ENCODE peak calls at places on chromosomes 16 and 17, in nine cellular contexts. R is GM12878, M is GM23338, V is HL-60, D is stomach, N is prostate gland, X is upper lobe of left lung, G is breast epithelium, C is transverse colon. Y is an unnamed sample.

GRCh38 chr17:16215965-16216316 is 607 bp upstream of the NCOR1 start:
- DNase-seq in R (no peak), M (peak), V (peak), D (no peak), N (no peak), X (peak), G (no peak), C (peak), Y (no peak)

GRCh38 chr17:1008008-1008761 is 11.3 kb downstream of the TIMM22 start:
- DNase-seq in R (no peak), M (no peak), V (no peak), D (no peak), N (no peak), X (no peak), G (no peak), C (no peak), Y (peak)

GRCh38 chr17:357634-358033 is 5.0 kb upstream of the RPH3AL start:
- DNase-seq in R (no peak), M (no peak), V (no peak), D (no peak), N (no peak), X (no peak), G (no peak), C (no peak), Y (peak)

GRCh38 chr16:85462405-85463227 is 150.5 kb upstream of the GSE1 start:
- DNase-seq in R (no peak), M (peak), V (peak), D (peak), N (no peak), X (peak), G (no peak), C (no peak), Y (no peak)

GRCh38 chr17:40474419-40475002 is 26.9 kb downstream of the TNS4 start:
- DNase-seq in R (no peak), M (no peak), V (no peak), D (no peak), N (no peak), X (no peak), G (no peak), C (no peak), Y (no peak)

GRCh38 chr17:80727409-80727755 is 182.7 kb downstream of the RPTOR start:
- DNase-seq in R (no peak), M (no peak), V (no peak), D (no peak), N (no peak), X (no peak), G (no peak), C (no peak), Y (no peak)

GRCh38 chr16:61791465-61791864 is 244.8 kb downstream of the CDH8 start:
- DNase-seq in R (no peak), M (no peak), V (no peak), D (no peak), N (no peak), X (no peak), G (no peak), C (no peak), Y (no peak)

GRCh38 chr17:17060001-17060929 is 18.0 kb downstream of the MPRIP start:
- DNase-seq in R (no peak), M (no peak), V (no peak), D (no peak), N (no peak), X (peak), G (peak), C (no peak), Y (peak)

DNA sequence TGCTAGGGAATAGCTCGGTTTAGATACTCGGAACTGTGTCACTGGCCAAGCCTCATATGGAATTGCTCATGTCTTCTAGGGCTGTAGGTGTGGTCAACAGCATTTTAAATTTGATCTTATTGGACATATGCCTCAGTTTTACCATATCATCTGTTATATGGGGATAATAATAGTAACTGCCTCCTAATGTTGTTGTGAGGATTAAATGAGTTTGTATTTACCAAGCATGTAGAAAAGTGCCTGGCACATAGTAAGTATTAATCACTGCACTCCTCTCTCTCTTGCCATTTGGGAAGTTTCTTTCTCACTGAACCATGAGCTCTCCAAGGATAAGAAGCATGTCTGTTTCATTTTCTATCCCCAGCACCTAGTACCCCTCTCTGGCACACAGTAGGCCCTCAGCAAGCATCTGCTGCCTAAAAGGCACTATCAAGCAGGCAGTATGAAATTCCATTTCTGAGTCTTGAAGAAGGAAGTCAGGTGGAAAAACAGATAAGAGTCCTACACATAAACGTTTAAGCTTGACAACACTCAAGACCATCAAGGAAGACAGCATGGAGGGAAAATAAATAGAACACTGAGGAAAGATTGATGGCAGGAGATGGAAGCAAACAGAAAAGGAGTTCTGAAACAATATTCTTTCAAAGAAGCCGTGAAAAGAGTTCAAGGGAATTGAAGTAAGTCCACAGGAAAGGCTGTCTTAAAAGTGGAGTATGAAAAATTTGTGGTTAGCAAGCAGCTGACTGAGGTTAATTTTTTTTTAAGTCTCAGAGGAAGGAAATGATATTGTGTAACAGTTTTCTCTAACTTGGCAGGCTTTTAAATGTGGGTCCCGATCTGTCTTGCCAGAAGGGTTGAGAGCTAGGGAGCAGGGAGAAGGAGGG is 2.2 kb upstream of the ATP6V0A1 start:
- DNase-seq in R (peak), M (no peak), V (peak), D (no peak), N (no peak), X (no peak), G (no peak), C (no peak), Y (no peak)
- TF ChIP-seq POLR2AphosphoS5 in R (peak), M (no peak), V (peak), D (no peak), N (peak), X (peak), G (no peak), C (no peak), Y (peak)

DNA sequence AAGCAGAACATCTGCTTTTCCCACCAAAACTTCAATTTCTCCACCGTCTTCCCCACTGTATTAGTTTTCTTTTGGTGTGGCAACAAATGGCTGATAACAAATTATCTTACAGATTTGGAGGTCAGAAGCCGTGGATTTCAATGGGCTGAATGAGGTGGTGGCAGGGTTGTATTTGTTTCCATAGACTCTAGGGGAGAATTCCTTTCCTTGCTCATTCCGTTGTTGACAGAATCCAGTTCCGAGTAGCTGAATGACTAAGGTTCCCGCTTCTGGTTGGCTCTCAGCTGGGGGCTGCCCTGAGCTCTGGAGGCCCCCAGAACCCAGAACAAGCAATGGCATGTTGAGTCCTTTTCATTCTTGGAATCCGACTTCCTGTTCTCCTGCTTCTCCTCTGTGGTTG is 280.3 kb downstream of the SNX29 start:
- DNase-seq in R (no peak), M (no peak), V (no peak), D (no peak), N (no peak), X (no peak), G (no peak), C (no peak), Y (no peak)
- H3K4me3 ChIP-seq in R (no peak), M (no peak), V (no peak), D (no peak), N (no peak), X (no peak), G (no peak), C (no peak), Y (no peak)

GRCh38 chr16:27318399-27319256 is 4.9 kb downstream of the IL4R start:
- DNase-seq in R (no peak), M (no peak), V (peak), D (no peak), N (no peak), X (peak), G (no peak), C (peak), Y (peak)
- TF ChIP-seq POLR2AphosphoS5 in R (no peak), M (no peak), V (peak), D (no peak), N (no peak), X (peak), G (no peak), C (no peak), Y (peak)

DNA sequence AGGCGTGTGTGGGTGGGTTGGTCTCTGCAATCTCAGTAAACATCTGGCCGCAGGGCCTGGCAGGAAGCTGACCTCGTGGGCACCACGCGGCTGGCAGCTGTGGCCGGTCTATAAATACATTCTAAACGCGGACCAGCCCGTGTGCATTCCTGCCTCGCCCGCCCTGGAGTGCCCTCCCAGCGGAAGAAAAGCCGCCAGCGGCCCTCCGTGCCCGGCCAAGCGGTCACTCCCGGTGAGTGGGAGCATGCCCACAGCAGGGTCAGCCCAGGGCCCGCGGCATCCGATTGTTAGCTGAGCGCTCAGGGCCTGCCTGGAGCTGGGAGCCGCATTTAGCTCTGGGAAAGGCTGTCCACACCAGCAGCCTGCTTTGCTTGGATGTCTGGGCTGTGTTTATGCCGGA is 10.3 kb downstream of the ZNF469 start:
- DNase-seq in R (no peak), M (no peak), V (no peak), D (peak), N (no peak), X (no peak), G (no peak), C (no peak), Y (no peak)
- H3K4me3 ChIP-seq in R (no peak), M (no peak), V (no peak), D (no peak), N (no peak), X (no peak), G (no peak), C (no peak), Y (no peak)

DNA sequence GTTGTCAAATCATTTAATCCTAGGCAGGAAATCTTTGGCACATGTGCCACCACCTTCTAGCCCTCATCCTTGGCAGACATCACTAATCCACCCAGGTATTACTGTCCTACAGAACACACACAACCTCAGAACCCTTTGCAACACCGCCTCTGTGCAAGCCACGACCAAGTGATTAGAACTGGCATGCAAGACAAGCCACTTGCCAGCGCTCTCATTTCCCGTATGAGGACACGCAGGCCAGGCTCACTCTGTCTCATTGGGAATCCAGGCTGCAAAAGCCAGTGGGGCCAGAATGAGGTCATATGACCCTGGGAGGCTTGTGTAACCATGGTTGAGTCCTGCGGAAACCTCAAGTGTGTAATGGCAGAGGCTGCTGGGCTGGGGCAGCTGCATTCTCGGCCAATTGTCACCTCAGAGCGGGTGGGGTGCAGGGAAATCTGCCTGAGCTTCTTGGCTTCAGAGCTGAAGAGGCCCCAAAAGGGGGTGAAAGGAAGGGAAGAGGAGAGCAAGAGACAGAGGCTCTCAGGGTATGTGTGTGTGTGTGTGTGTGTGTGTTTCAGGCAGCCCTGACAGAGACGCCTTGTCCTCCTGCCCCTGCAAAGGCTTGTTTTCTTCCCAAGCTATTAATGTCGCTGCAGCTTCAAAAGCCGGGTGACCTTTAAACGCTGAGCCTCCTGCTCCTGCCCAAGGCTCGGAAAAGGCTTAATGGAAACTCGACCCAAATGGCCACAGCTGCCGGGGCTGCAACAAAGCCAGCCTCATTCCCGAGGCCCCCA is 43.2 kb upstream of the MRPS23 start:
- DNase-seq in R (no peak), M (peak), V (peak), D (peak), N (peak), X (peak), G (peak), C (peak), Y (peak)
- TF ChIP-seq POLR2AphosphoS5 in R (no peak), M (no peak), V (peak), D (peak), N (peak), X (peak), G (peak), C (peak), Y (peak)

DNA sequence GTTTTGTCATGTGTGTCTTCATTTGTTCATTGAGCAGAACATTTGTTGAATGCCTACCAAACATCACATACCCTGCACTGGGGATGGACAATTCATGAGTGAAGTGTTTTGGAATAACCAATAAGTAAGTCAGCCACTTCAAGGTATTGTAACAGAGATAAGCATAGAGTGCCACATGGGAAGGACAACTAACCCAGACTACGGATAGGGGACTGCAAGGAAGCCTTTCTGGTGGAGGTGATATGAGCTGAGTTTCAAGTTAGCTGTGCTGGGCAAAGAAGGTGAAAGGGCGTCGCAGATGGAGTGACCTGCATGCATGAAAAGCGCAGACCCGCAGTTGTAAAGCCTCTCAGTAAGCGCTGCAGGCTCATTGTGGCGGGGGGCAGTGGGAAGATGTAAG is 78.8 kb downstream of the TNRC6C start:
- DNase-seq in R (no peak), M (no peak), V (no peak), D (no peak), N (no peak), X (no peak), G (no peak), C (no peak), Y (no peak)
- H3K4me3 ChIP-seq in R (no peak), M (no peak), V (no peak), D (no peak), N (no peak), X (no peak), G (no peak), C (no peak), Y (no peak)

GRCh38 chr16:57185446-57185944 is 344 bp downstream of the PSME3IP1 start:
- DNase-seq in R (no peak), M (peak), V (peak), D (peak), N (peak), X (peak), G (peak), C (peak), Y (peak)
- TF ChIP-seq POLR2AphosphoS5 in R (no peak), M (no peak), V (no peak), D (no peak), N (no peak), X (no peak), G (peak), C (peak), Y (no peak)

DNA sequence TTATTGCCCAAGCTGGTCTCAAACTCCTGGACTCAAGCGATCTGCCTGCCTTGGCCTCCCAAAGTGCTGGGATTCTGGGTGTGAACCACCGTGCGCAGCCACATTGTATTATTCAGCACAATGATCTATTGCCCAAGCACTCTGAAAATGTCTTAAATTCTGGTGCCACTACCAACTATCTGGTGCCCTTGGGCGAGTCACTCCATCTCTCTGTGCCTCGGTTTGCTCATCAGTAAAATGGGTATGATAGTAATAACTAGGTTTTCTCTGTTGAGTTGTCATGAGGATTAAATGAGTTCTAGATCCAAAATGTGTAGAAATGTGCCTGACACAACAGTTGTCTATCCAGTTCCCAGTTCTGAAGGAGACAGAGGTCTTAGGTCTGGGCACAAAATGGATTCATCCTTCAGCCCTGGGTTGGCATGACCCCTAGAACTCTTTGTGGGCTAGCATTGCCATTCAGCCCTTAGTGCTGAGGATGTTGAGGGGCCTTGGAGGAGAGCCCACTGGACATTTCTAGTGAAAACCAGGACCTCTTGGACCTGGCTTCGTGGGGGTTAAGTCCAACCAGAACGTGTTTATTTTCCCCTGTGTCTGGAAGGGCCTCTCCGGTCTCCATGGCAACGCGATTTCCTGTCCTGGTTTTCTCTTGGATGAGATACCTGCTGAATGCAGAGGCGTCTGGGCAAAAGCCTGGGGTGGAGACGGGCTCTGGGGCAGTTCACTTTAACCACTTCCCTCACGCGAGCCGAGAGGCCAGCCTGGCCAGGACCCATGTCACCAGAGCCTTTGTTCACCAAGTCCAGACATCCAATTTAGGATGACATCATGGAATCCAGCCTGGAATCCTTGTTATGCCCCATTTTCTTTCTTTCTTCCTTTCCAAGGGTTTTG is 43.7 kb upstream of the TNRC6A start:
- DNase-seq in R (no peak), M (peak), V (no peak), D (peak), N (no peak), X (no peak), G (no peak), C (peak), Y (no peak)
- H3K4me3 ChIP-seq in R (no peak), M (no peak), V (no peak), D (no peak), N (no peak), X (no peak), G (no peak), C (no peak), Y (no peak)

Y was measured in spleen.